ENCODE peak calls at places on chromosomes 16 and 17, in five cellular contexts. One of them, this sample, is unnamed. For H3K27me3, the result is how much of the 10 kb centered on the place peaks cover.

GRCh38 chr16:77873066-77873465 is 84.7 kb downstream of the VAT1L start:
- DNase-seq in IMR-90: no peak
- DNase-seq in WERI-Rb-1: no peak
- DNase-seq in thoracic aorta: no peak
- DNase-seq in upper lobe of right lung: no peak
- DNase-seq in this sample: no peak

GRCh38 chr16:3789375-3790067 is 72.2 kb upstream of the TRAP1 start:
- DNase-seq in WERI-Rb-1: no peak
- DNase-seq in thoracic aorta: no peak
- DNase-seq in IMR-90: no peak
- DNase-seq in upper lobe of right lung: no peak
- DNase-seq in this sample: no peak

GRCh38 chr16:88317619-88317977 is 65.2 kb upstream of the ZNF469 start:
- DNase-seq in IMR-90: peak
- DNase-seq in thoracic aorta: no peak
- DNase-seq in upper lobe of right lung: no peak
- DNase-seq in WERI-Rb-1: no peak
- DNase-seq in this sample: no peak

GRCh38 chr16:22093952-22094351 is 1.6 kb downstream of the VWA3A start:
- DNase-seq in upper lobe of right lung: no peak
- DNase-seq in thoracic aorta: no peak
- DNase-seq in WERI-Rb-1: no peak
- DNase-seq in IMR-90: no peak
- DNase-seq in this sample: no peak

GRCh38 chr16:87490091-87490798 is 2.6 kb downstream of the ZCCHC14 start:
- DNase-seq in upper lobe of right lung: peak
- DNase-seq in WERI-Rb-1: no peak
- DNase-seq in thoracic aorta: no peak
- DNase-seq in IMR-90: no peak
- DNase-seq in this sample: no peak

GRCh38 chr16:8893426-8893825 is 11.3 kb downstream of the LITAFD start:
- DNase-seq in thoracic aorta: no peak
- DNase-seq in IMR-90: no peak
- DNase-seq in upper lobe of right lung: peak
- DNase-seq in WERI-Rb-1: no peak
- DNase-seq in this sample: no peak

GRCh38 chr16:87601322-87602004 is 845 bp upstream of the JPH3 start:
- DNase-seq in WERI-Rb-1: no peak
- DNase-seq in thoracic aorta: no peak
- DNase-seq in upper lobe of right lung: no peak
- DNase-seq in IMR-90: no peak
- DNase-seq in this sample: no peak

GRCh38 chr17:79741401-79741750 is 10.6 kb downstream of the ENPP7 start:
- DNase-seq in thoracic aorta: no peak
- DNase-seq in WERI-Rb-1: no peak
- DNase-seq in IMR-90: no peak
- DNase-seq in upper lobe of right lung: no peak
- DNase-seq in this sample: no peak

GRCh38 chr17:42798383-42799380 is at the start of the genes CNTD1 and COA3:
- DNase-seq in thoracic aorta: peak
- DNase-seq in upper lobe of right lung: peak
- DNase-seq in IMR-90: peak
- DNase-seq in WERI-Rb-1: peak
- DNase-seq in this sample: peak

GRCh38 chr16:54430491-54431030 is 144.0 kb upstream of the IRX3 start:
- DNase-seq in IMR-90: peak
- DNase-seq in thoracic aorta: no peak
- DNase-seq in WERI-Rb-1: no peak
- DNase-seq in upper lobe of right lung: no peak
- DNase-seq in this sample: peak

GRCh38 chr17:8846768-8847211 is 20.7 kb downstream of the PIK3R6 start:
- DNase-seq in thoracic aorta: no peak
- DNase-seq in upper lobe of right lung: no peak
- DNase-seq in IMR-90: peak
- DNase-seq in WERI-Rb-1: peak
- DNase-seq in this sample: no peak

GRCh38 chr17:879546-879945 is 97.4 kb downstream of the MRM3 start:
- DNase-seq in upper lobe of right lung: peak
- DNase-seq in WERI-Rb-1: no peak
- DNase-seq in IMR-90: peak
- DNase-seq in thoracic aorta: peak
- DNase-seq in this sample: peak

GRCh38 chr17:33183487-33184026 is 109.5 kb downstream of the ASIC2 start:
- DNase-seq in WERI-Rb-1: no peak
- DNase-seq in IMR-90: no peak
- DNase-seq in upper lobe of right lung: no peak
- DNase-seq in thoracic aorta: no peak
- DNase-seq in this sample: no peak

GRCh38 chr17:65560628-65561371 is 648 bp downstream of the AXIN2 start:
- DNase-seq in thoracic aorta: peak
- DNase-seq in IMR-90: peak
- DNase-seq in WERI-Rb-1: peak
- DNase-seq in upper lobe of right lung: peak
- DNase-seq in this sample: peak

GRCh38 chr17:69230939-69231338 is 2.3 kb upstream of the ABCA10 start:
- DNase-seq in WERI-Rb-1: no peak
- DNase-seq in thoracic aorta: no peak
- DNase-seq in IMR-90: no peak
- DNase-seq in upper lobe of right lung: no peak
- DNase-seq in this sample: no peak

GRCh38 chr16:79090966-79091365 is 509.6 kb downstream of the MAF start:
- DNase-seq in upper lobe of right lung: no peak
- DNase-seq in IMR-90: no peak
- DNase-seq in WERI-Rb-1: no peak
- DNase-seq in thoracic aorta: no peak
- DNase-seq in this sample: no peak

GRCh38 chr17:59972778-59973177 is 8.2 kb upstream of the RNFT1 start:
- DNase-seq in IMR-90: peak
- DNase-seq in WERI-Rb-1: no peak
- DNase-seq in upper lobe of right lung: no peak
- DNase-seq in thoracic aorta: no peak
- DNase-seq in this sample: peak

GRCh38 chr16:86697715-86698114 is 119.4 kb downstream of the FOXL1 start:
- DNase-seq in thoracic aorta: no peak
- DNase-seq in IMR-90: peak
- DNase-seq in WERI-Rb-1: no peak
- DNase-seq in upper lobe of right lung: no peak
- DNase-seq in this sample: no peak

GRCh38 chr17:50406578-50406977 is 9.3 kb upstream of the LRRC59 start:
- DNase-seq in thoracic aorta: no peak
- DNase-seq in IMR-90: no peak
- DNase-seq in upper lobe of right lung: no peak
- DNase-seq in WERI-Rb-1: no peak
- DNase-seq in this sample: no peak

GRCh38 chr17:13346081-13346533 is 255.6 kb downstream of the HS3ST3A1 start:
- DNase-seq in IMR-90: peak
- DNase-seq in thoracic aorta: no peak
- DNase-seq in upper lobe of right lung: no peak
- DNase-seq in WERI-Rb-1: no peak
- DNase-seq in this sample: no peak

GRCh38 chr17:59707971-59708425 is 544 bp downstream of the VMP1 start:
- DNase-seq in upper lobe of right lung: no peak
- DNase-seq in WERI-Rb-1: no peak
- DNase-seq in thoracic aorta: no peak
- DNase-seq in IMR-90: no peak
- DNase-seq in this sample: no peak

GRCh38 chr16:1532081-1532760 is 1.2 kb upstream of the TMEM204 start:
- DNase-seq in IMR-90: no peak
- DNase-seq in WERI-Rb-1: no peak
- DNase-seq in thoracic aorta: no peak
- DNase-seq in upper lobe of right lung: no peak
- DNase-seq in this sample: no peak

GRCh38 chr17:11935734-11936406 is 61.4 kb downstream of the ZNF18 start:
- DNase-seq in thoracic aorta: no peak
- DNase-seq in upper lobe of right lung: no peak
- DNase-seq in WERI-Rb-1: peak
- DNase-seq in IMR-90: peak
- DNase-seq in this sample: peak

GRCh38 chr17:41823580-41823979 is 10.8 kb downstream of the FKBP10 start:
- DNase-seq in IMR-90: no peak
- DNase-seq in WERI-Rb-1: peak
- DNase-seq in upper lobe of right lung: no peak
- DNase-seq in thoracic aorta: no peak
- DNase-seq in this sample: no peak

GRCh38 chr16:26806641-26807040 is 260.1 kb upstream of the C16orf82 start:
- DNase-seq in upper lobe of right lung: no peak
- DNase-seq in IMR-90: no peak
- DNase-seq in thoracic aorta: no peak
- DNase-seq in WERI-Rb-1: no peak
- DNase-seq in this sample: no peak

GRCh38 chr17:42311240-42312034 is 23.1 kb downstream of the STAT5A start:
- DNase-seq in WERI-Rb-1: peak
- DNase-seq in upper lobe of right lung: peak
- DNase-seq in thoracic aorta: peak
- DNase-seq in IMR-90: peak
- DNase-seq in this sample: no peak

GRCh38 chr17:19388791-19389190 is 1.8 kb upstream of the MFAP4 start:
- DNase-seq in WERI-Rb-1: no peak
- DNase-seq in IMR-90: peak
- DNase-seq in thoracic aorta: no peak
- DNase-seq in upper lobe of right lung: no peak
- DNase-seq in this sample: peak

GRCh38 chr16:89402962-89403361 is 87.4 kb downstream of the ANKRD11 start:
- DNase-seq in thoracic aorta: no peak
- DNase-seq in WERI-Rb-1: no peak
- DNase-seq in IMR-90: no peak
- DNase-seq in upper lobe of right lung: no peak
- DNase-seq in this sample: no peak

GRCh38 chr16:86343733-86344585 is 166.4 kb upstream of the FOXF1 start:
- DNase-seq in IMR-90: peak
- DNase-seq in WERI-Rb-1: no peak
- DNase-seq in thoracic aorta: no peak
- DNase-seq in upper lobe of right lung: no peak
- DNase-seq in this sample: no peak

GRCh38 chr17:1762906-1763829 is 1.3 kb downstream of the SERPINF1 start:
- DNase-seq in upper lobe of right lung: no peak
- DNase-seq in thoracic aorta: no peak
- DNase-seq in WERI-Rb-1: peak
- DNase-seq in IMR-90: peak
- DNase-seq in this sample: peak

GRCh38 chr17:57481901-57482300 is 225.6 kb downstream of the MSI2 start:
- DNase-seq in IMR-90: peak
- DNase-seq in upper lobe of right lung: no peak
- DNase-seq in thoracic aorta: no peak
- DNase-seq in WERI-Rb-1: no peak
- DNase-seq in this sample: peak

DNA sequence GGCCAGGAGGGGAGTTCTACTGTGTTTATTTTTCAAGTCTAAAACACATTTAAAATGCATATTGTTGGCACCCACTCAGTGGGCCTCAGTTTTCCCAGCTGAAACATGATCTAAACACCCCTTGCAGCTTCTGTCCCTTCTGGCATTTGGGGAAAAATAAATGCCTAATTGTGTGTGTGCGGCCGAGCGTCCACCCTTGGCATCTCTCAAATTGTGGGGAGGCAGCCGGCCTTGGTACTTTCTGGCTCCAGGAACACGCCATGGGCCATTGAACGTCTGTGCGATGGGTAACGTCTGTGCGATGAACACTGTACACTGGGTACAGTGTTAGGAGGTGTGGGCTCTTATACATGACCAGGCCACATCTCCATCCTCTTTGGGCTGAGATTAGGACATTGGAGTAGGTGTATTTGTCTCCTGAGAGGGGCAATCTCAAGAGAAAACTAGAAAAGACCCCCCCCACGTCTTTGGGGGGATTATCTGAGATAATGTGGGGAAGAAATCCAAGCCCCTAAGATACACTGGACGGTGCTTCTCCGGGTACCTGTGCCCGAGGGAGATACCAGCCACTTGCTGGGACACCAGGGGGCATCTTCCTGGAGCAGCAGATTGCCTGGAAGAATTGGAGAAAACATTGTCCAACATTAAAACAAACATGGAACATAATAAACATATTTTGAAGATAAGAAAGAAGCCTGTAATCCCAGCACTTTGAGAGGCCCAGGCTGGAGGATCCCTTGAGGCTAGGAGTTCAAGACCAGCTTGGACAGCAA is 54.9 kb downstream of the RAB11FIP4 start:
- DNase-seq in IMR-90: no peak
- DNase-seq in upper lobe of right lung: no peak
- DNase-seq in WERI-Rb-1: no peak
- DNase-seq in thoracic aorta: no peak
- DNase-seq in this sample: no peak
- H3K4me3 ChIP-seq in IMR-90: no peak
- H3K4me3 ChIP-seq in upper lobe of right lung: no peak
- H3K4me3 ChIP-seq in WERI-Rb-1: no peak
- H3K4me3 ChIP-seq in thoracic aorta: no peak
- H3K4me3 ChIP-seq in this sample: no peak

GRCh38 chr16:82454566-82454965 is 172.2 kb upstream of the CDH13 start:
- DNase-seq in thoracic aorta: no peak
- DNase-seq in WERI-Rb-1: no peak
- DNase-seq in IMR-90: no peak
- DNase-seq in upper lobe of right lung: no peak
- DNase-seq in this sample: no peak
- H3K27me3 ChIP-seq in thoracic aorta: under half
- H3K27me3 ChIP-seq in WERI-Rb-1: under half
- H3K27me3 ChIP-seq in IMR-90: under half
- H3K27me3 ChIP-seq in upper lobe of right lung: under half
- H3K27me3 ChIP-seq in this sample: under half

GRCh38 chr16:14187517-14188338 is 116.6 kb downstream of the MRTFB start:
- DNase-seq in upper lobe of right lung: no peak
- DNase-seq in IMR-90: no peak
- DNase-seq in WERI-Rb-1: no peak
- DNase-seq in thoracic aorta: no peak
- DNase-seq in this sample: no peak

GRCh38 chr16:14186954-14187306 is 115.8 kb downstream of the MRTFB start:
- DNase-seq in upper lobe of right lung: no peak
- DNase-seq in thoracic aorta: no peak
- DNase-seq in WERI-Rb-1: no peak
- DNase-seq in IMR-90: no peak
- DNase-seq in this sample: no peak

GRCh38 chr16:14181371-14182050 is 110.4 kb downstream of the MRTFB start:
- DNase-seq in thoracic aorta: no peak
- DNase-seq in WERI-Rb-1: no peak
- DNase-seq in IMR-90: peak
- DNase-seq in upper lobe of right lung: no peak
- DNase-seq in this sample: no peak

GRCh38 chr16:14182999-14183398 is 111.9 kb downstream of the MRTFB start:
- DNase-seq in upper lobe of right lung: no peak
- DNase-seq in thoracic aorta: no peak
- DNase-seq in WERI-Rb-1: no peak
- DNase-seq in IMR-90: no peak
- DNase-seq in this sample: no peak

GRCh38 chr16:14186007-14186953 is 115.2 kb downstream of the MRTFB start:
- DNase-seq in thoracic aorta: peak
- DNase-seq in upper lobe of right lung: no peak
- DNase-seq in IMR-90: peak
- DNase-seq in WERI-Rb-1: no peak
- DNase-seq in this sample: no peak
- H3K4me3 ChIP-seq in thoracic aorta: peak
- H3K4me3 ChIP-seq in upper lobe of right lung: peak
- H3K4me3 ChIP-seq in IMR-90: peak
- H3K4me3 ChIP-seq in WERI-Rb-1: no peak
- H3K4me3 ChIP-seq in this sample: no peak

DNA sequence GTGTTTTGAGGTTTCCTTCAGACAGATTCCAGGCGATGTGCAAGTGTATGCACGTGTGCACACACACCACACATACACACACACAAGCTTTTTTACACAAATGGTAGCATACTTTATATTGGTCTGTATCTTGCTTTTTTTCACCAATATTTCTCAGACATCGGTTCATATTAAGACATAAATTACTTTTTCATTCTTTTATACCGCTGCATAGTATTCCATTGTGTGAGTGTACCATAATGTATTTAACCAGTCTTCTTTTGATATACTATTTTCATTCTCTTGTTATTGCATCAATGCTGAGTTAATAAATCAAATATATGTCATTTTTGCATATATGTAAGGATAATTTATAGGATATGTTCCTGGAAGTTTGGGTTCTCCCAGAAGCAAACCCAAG is 22.4 kb upstream of the ITGAX start:
- DNase-seq in WERI-Rb-1: no peak
- DNase-seq in thoracic aorta: no peak
- DNase-seq in upper lobe of right lung: no peak
- DNase-seq in IMR-90: no peak
- DNase-seq in this sample: no peak
- H3K27me3 ChIP-seq in WERI-Rb-1: half or more
- H3K27me3 ChIP-seq in thoracic aorta: under half
- H3K27me3 ChIP-seq in upper lobe of right lung: under half
- H3K27me3 ChIP-seq in IMR-90: under half
- H3K27me3 ChIP-seq in this sample: under half

This sample was measured in MG63.